ENCODE peak calls at places on chromosomes 2 and 18, in six cellular contexts. One of them, this sample, is unnamed.

GRCh38 chr2:162125138-162125537 is 26.9 kb downstream of the GCG start:
- DNase-seq in neuronal stem cell: no peak
- DNase-seq in trophoblast cell: no peak
- DNase-seq in H9: no peak
- DNase-seq in H1: no peak
- DNase-seq in IMR-90: peak; percentile 19
- DNase-seq in this sample: peak; percentile 23

GRCh38 chr2:61620244-61621159 is 82.3 kb upstream of the XPO1 start:
- DNase-seq in IMR-90: peak; percentile 88
- DNase-seq in H1: no peak
- DNase-seq in trophoblast cell: peak; percentile 88
- DNase-seq in H9: no peak
- DNase-seq in neuronal stem cell: no peak
- DNase-seq in this sample: peak; percentile 89

GRCh38 chr2:177489719-177490301 is 97.2 kb downstream of the AGPS start:
- DNase-seq in H1: no peak
- DNase-seq in neuronal stem cell: peak; percentile 14
- DNase-seq in IMR-90: peak; percentile 49
- DNase-seq in H9: no peak
- DNase-seq in trophoblast cell: no peak
- DNase-seq in this sample: peak; percentile 49

GRCh38 chr2:178764097-178764496 is 43.1 kb downstream of the TTN start:
- DNase-seq in H9: no peak
- DNase-seq in IMR-90: no peak
- DNase-seq in neuronal stem cell: no peak
- DNase-seq in trophoblast cell: no peak
- DNase-seq in H1: no peak
- DNase-seq in this sample: no peak

GRCh38 chr2:98484652-98485452 is 40.2 kb downstream of the INPP4A start:
- DNase-seq in H9: no peak
- DNase-seq in H1: no peak
- DNase-seq in trophoblast cell: peak; percentile 35
- DNase-seq in neuronal stem cell: no peak
- DNase-seq in IMR-90: no peak
- DNase-seq in this sample: no peak

GRCh38 chr2:164920430-164920829 is 34.9 kb downstream of the SLC38A11 start:
- DNase-seq in H1: no peak
- DNase-seq in neuronal stem cell: no peak
- DNase-seq in trophoblast cell: peak; percentile 42
- DNase-seq in IMR-90: peak; percentile 96
- DNase-seq in H9: no peak
- DNase-seq in this sample: peak; percentile 96

GRCh38 chr2:241560883-241561474 is 2.4 kb downstream of the BOK start:
- DNase-seq in H9: no peak
- DNase-seq in trophoblast cell: no peak
- DNase-seq in IMR-90: peak; percentile 49
- DNase-seq in H1: no peak
- DNase-seq in neuronal stem cell: no peak
- DNase-seq in this sample: peak; percentile 53

GRCh38 chr2:197357986-197358385 is 47.4 kb upstream of the ANKRD44 start:
- DNase-seq in H9: no peak
- DNase-seq in trophoblast cell: peak; percentile 9
- DNase-seq in H1: no peak
- DNase-seq in neuronal stem cell: no peak
- DNase-seq in IMR-90: no peak
- DNase-seq in this sample: no peak

GRCh38 chr2:231461516-231461971 is 2.7 kb downstream of the NCL start:
- DNase-seq in neuronal stem cell: no peak
- DNase-seq in trophoblast cell: no peak
- DNase-seq in H9: no peak
- DNase-seq in IMR-90: no peak
- DNase-seq in H1: no peak
- DNase-seq in this sample: no peak

GRCh38 chr2:54079331-54079730 is 36.1 kb upstream of the ACYP2 start:
- DNase-seq in neuronal stem cell: no peak
- DNase-seq in H9: no peak
- DNase-seq in trophoblast cell: no peak
- DNase-seq in H1: no peak
- DNase-seq in IMR-90: no peak
- DNase-seq in this sample: no peak

GRCh38 chr18:74519320-74520095 is 14.8 kb upstream of the CNDP1 start:
- DNase-seq in IMR-90: no peak
- DNase-seq in H1: no peak
- DNase-seq in trophoblast cell: no peak
- DNase-seq in neuronal stem cell: no peak
- DNase-seq in H9: peak; percentile 15
- DNase-seq in this sample: no peak

GRCh38 chr2:238055841-238056240 is 5.0 kb upstream of the SCLY start:
- DNase-seq in neuronal stem cell: no peak
- DNase-seq in trophoblast cell: no peak
- DNase-seq in H9: no peak
- DNase-seq in IMR-90: no peak
- DNase-seq in H1: no peak
- DNase-seq in this sample: no peak

GRCh38 chr2:199979841-199980628 is 24.7 kb downstream of the MAIP1 start:
- DNase-seq in H1: peak; percentile 63
- DNase-seq in trophoblast cell: peak; percentile 74
- DNase-seq in neuronal stem cell: peak; percentile 85
- DNase-seq in H9: peak; percentile 81
- DNase-seq in IMR-90: peak; percentile 77
- DNase-seq in this sample: peak; percentile 81
- H3K14ac ChIP-seq in H1: no peak overlapping the region
- H3K14ac ChIP-seq in trophoblast cell: no peak overlapping the region
- H3K14ac ChIP-seq in neuronal stem cell: no peak overlapping the region
- H3K14ac ChIP-seq in H9: no peak overlapping the region
- H3K14ac ChIP-seq in IMR-90: peak overlapping the region; percentile 31
- H3K14ac ChIP-seq in this sample: no peak overlapping the region

DNA sequence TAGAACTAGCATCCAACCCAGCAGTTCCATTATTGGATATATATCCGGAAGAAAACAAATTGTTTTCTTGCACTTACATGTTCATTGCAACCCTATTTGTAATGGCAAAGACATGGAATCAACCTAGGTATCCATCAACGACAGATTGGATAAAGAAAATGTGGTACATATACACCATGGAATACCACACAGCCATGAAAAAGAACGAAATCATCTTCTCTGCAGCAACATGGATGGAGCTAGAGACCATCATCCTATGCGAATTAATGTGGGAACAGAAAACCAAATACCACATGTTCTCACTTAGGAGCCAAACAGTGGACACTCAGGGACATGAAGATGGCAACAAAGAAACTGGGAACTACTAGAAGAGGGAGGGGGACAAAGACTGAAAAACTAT is 352.7 kb downstream of the CDH2 start:
- DNase-seq in H1: no peak
- DNase-seq in trophoblast cell: no peak
- DNase-seq in H9: no peak
- DNase-seq in neuronal stem cell: no peak
- DNase-seq in IMR-90: no peak
- DNase-seq in this sample: no peak
- H3K9ac ChIP-seq in H1: no peak overlapping the region
- H3K9ac ChIP-seq in trophoblast cell: no peak overlapping the region
- H3K9ac ChIP-seq in H9: no peak overlapping the region
- H3K9ac ChIP-seq in neuronal stem cell: no peak overlapping the region
- H3K9ac ChIP-seq in IMR-90: no peak overlapping the region
- H3K9ac ChIP-seq in this sample: no peak overlapping the region

DNA sequence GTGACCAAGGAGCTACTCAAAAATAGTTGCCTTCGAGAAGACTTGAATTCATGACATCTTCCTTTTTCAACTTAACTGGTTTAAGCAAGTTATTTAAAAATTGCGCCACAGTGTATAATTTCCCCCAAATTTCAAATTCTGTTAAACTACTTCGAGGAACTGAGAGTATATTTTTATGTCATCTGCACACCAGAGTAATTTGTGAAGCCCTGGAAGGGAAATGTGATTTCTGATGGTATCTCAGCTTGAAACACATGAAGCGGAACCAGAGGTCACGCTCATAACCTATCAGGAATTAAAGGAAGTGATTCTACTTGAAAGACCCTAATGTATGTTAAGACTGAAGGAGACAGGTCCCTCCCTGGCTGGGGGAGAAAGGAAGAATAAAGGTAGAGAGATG is 33.9 kb upstream of the DARS1 start:
- DNase-seq in trophoblast cell: no peak
- DNase-seq in H9: no peak
- DNase-seq in H1: no peak
- DNase-seq in IMR-90: no peak
- DNase-seq in neuronal stem cell: no peak
- DNase-seq in this sample: no peak
- H3K14ac ChIP-seq in trophoblast cell: no peak overlapping the region
- H3K14ac ChIP-seq in H9: no peak overlapping the region
- H3K14ac ChIP-seq in H1: no peak overlapping the region
- H3K14ac ChIP-seq in IMR-90: no peak overlapping the region
- H3K14ac ChIP-seq in neuronal stem cell: no peak overlapping the region
- H3K14ac ChIP-seq in this sample: no peak overlapping the region

DNA sequence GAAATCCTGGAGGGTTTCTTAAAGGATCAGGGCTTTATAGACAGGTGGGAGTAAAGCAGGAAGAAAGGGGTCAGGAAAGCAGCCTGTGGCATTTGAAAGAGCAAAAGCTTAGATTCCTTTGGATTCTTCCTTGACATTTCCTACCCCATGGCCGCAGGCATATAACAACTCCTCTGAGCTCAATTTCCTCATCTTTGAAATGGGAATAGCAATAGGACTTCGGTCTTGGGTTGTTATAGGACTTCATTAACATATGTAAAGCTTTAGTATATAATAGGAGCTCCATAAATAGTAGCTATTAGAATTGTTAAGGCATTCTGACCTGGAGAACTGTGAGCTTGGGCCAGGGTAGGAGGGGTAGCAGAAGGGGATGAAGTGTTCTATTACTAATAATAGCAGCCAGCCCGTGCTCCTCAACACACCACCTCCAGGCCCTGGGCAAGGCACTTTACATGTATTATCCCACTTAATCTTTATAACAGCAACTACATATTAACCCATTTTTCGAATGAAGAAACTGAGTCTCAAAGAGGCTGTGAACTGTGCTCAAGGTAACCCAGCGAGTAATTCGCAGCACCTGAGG is 10.6 kb downstream of the ZFP36L2 start:
- DNase-seq in H9: no peak
- DNase-seq in H1: no peak
- DNase-seq in neuronal stem cell: no peak
- DNase-seq in IMR-90: no peak
- DNase-seq in trophoblast cell: no peak
- DNase-seq in this sample: no peak
- H3K9ac ChIP-seq in H9: no peak overlapping the region
- H3K9ac ChIP-seq in H1: no peak overlapping the region
- H3K9ac ChIP-seq in neuronal stem cell: no peak overlapping the region
- H3K9ac ChIP-seq in IMR-90: no peak overlapping the region
- H3K9ac ChIP-seq in trophoblast cell: no peak overlapping the region
- H3K9ac ChIP-seq in this sample: no peak overlapping the region

DNA sequence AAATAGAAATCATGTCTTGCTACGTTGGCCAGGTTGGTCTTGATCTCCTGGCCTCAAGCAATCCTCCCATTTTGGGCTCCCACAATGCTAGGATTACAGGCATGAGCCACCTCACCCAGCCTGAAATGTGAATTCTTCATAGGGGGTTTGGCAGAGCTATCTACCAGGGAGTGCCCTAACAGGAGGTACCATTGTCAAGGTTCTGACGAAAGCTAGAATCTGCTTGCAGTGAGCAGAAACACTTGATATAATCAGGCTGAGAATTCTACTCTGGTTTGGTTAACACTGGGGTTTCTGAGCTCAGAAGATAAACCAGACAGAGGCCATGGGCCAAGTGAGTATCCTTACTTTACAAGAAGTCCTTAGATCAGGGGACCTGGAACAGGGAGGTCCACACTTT is 7.2 kb upstream of the LAMA3 start:
- DNase-seq in H1: no peak
- DNase-seq in H9: no peak
- DNase-seq in IMR-90: no peak
- DNase-seq in neuronal stem cell: no peak
- DNase-seq in trophoblast cell: no peak
- DNase-seq in this sample: no peak
- H3K14ac ChIP-seq in H1: no peak overlapping the region
- H3K14ac ChIP-seq in H9: no peak overlapping the region
- H3K14ac ChIP-seq in IMR-90: no peak overlapping the region
- H3K14ac ChIP-seq in neuronal stem cell: no peak overlapping the region
- H3K14ac ChIP-seq in trophoblast cell: no peak overlapping the region
- H3K14ac ChIP-seq in this sample: no peak overlapping the region

DNA sequence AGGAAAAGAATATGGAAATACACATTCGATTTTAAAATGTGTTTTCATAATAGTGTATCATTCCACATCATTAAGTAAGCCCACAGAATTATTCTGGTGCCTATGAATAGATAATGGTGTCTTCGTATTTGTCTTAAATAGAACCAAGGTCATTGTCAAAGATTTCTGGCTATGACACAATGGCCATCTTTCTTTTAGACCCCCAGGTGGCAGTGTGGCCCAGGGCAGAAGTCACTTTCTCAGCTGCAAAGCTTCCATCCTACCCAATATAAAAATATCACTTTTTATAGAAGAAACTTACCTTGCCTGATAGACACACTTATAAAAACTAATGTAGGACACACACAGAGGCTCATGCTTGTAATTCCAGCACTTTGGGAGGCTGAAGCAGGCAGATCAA is 57.5 kb downstream of the ZRANB3 start:
- DNase-seq in H1: no peak
- DNase-seq in H9: no peak
- DNase-seq in neuronal stem cell: no peak
- DNase-seq in trophoblast cell: no peak
- DNase-seq in IMR-90: peak; percentile 8
- DNase-seq in this sample: peak; percentile 41
- H3K9ac ChIP-seq in H1: no peak overlapping the region
- H3K9ac ChIP-seq in H9: no peak overlapping the region
- H3K9ac ChIP-seq in neuronal stem cell: no peak overlapping the region
- H3K9ac ChIP-seq in trophoblast cell: no peak overlapping the region
- H3K9ac ChIP-seq in IMR-90: no peak overlapping the region
- H3K9ac ChIP-seq in this sample: no peak overlapping the region

DNA sequence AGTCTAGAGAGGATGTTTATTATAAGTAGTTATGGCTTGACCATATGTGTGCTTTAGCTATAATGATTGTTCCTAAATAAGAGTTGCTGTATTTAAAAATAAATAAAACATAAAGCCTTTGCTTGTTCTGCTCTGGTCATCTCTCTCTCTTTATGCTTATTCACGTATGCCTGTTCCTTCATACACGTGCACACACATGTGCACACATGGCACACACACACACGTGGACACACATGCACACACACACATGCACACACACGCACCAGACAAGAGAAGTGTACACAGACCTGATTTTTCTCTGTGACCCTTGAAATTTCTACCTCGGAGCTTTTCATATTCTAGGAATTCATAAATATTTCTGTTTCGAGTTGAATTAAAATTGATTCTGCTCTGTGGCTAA is 658.2 kb upstream of the SALL3 start:
- DNase-seq in IMR-90: no peak
- DNase-seq in neuronal stem cell: no peak
- DNase-seq in H1: no peak
- DNase-seq in trophoblast cell: no peak
- DNase-seq in H9: no peak
- DNase-seq in this sample: no peak
- H3K14ac ChIP-seq in IMR-90: no peak overlapping the region
- H3K14ac ChIP-seq in neuronal stem cell: peak overlapping the region; percentile 98
- H3K14ac ChIP-seq in H1: no peak overlapping the region
- H3K14ac ChIP-seq in trophoblast cell: no peak overlapping the region
- H3K14ac ChIP-seq in H9: no peak overlapping the region
- H3K14ac ChIP-seq in this sample: no peak overlapping the region

DNA sequence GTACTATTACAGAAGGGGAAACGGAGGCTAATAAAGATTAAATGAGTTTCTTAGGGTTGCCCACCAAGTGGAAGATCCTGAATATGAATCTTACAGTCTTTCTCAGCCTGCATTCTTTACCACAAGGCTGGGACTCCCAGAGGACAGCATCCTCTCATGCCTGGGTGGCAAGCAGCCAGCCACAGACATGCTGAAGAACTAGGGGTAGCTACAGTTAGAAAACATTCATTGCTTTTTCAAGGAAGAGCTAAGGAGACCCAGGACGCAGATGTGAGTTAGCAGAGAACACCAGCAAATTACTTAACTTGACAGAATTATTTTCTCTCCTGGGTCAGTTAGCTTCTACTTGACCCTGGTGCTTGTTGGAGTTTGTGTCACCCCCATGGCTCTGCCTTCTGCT is 132.2 kb upstream of the TNP1 start:
- DNase-seq in neuronal stem cell: no peak
- DNase-seq in H1: no peak
- DNase-seq in H9: no peak
- DNase-seq in trophoblast cell: no peak
- DNase-seq in IMR-90: no peak
- DNase-seq in this sample: peak; percentile 60
- H3K9ac ChIP-seq in neuronal stem cell: no peak overlapping the region
- H3K9ac ChIP-seq in H1: no peak overlapping the region
- H3K9ac ChIP-seq in H9: no peak overlapping the region
- H3K9ac ChIP-seq in trophoblast cell: no peak overlapping the region
- H3K9ac ChIP-seq in IMR-90: no peak overlapping the region
- H3K9ac ChIP-seq in this sample: no peak overlapping the region

This sample was measured in mesenchymal stem cell.